ENCODE peak calls at places on chromosomes 11 and 22, in nine cellular contexts. M is NCI-H1694 treated with DMSO at 0.1 percent for 48 hours, N is pancreas, Y is HT1080, H is GM12892, L is fibroblast of the aortic adventitia, V is neuronal stem cell, S is cerebellar nuclear complex, O is NCI-H1105. I is an unnamed sample.

GRCh38 chr11:77126861-77127673 is 979 bp upstream of the MYO7A start:
- DNase-seq in V (peak), M (peak), S (no peak), L (peak), Y (peak), O (peak), H (peak), N (peak), I (peak)

GRCh38 chr11:68533945-68534344 is 73.4 kb downstream of the PPP6R3 start:
- DNase-seq in V (no peak), O (no peak), N (no peak), M (no peak), H (no peak), L (no peak), S (no peak), Y (no peak), I (no peak)

GRCh38 chr22:47022075-47022473 is 259.6 kb downstream of the TBC1D22A start:
- DNase-seq in Y (peak), L (peak), O (no peak), M (no peak), S (no peak), V (no peak), H (no peak), N (no peak), I (no peak)

GRCh38 chr22:29580200-29580810 is 608 bp downstream of the NIPSNAP1 start:
- DNase-seq in N (peak), S (no peak), L (no peak), M (no peak), Y (no peak), V (no peak), O (no peak), H (peak), I (no peak)

GRCh38 chr11:75547617-75548054 is 14.4 kb upstream of the SERPINH1 start:
- DNase-seq in N (peak), L (peak), H (peak), S (peak), V (peak), O (peak), M (no peak), Y (peak), I (peak)

GRCh38 chr11:19367051-19367709 is 126.4 kb upstream of the E2F8 start:
- DNase-seq in O (no peak), M (no peak), L (peak), N (no peak), Y (peak), S (no peak), H (no peak), V (no peak), I (no peak)

GRCh38 chr11:72617080-72617744 is 57.0 kb downstream of the PDE2A start:
- DNase-seq in H (no peak), O (no peak), V (no peak), M (peak), Y (no peak), N (no peak), S (no peak), L (peak), I (no peak)

GRCh38 chr11:61357233-61357893 is 4.3 kb downstream of the CYB561A3 start:
- DNase-seq in L (no peak), O (no peak), V (no peak), H (no peak), Y (no peak), M (no peak), S (no peak), N (no peak), I (no peak)

GRCh38 chr22:44091021-44091721 is 67.1 kb downstream of the PARVB start:
- DNase-seq in S (no peak), V (no peak), N (no peak), O (no peak), M (no peak), H (no peak), Y (no peak), L (peak), I (no peak)

GRCh38 chr11:8080674-8081590 is at the start of gene TUB:
- DNase-seq in O (peak), S (no peak), H (no peak), L (no peak), M (no peak), Y (no peak), N (peak), V (no peak), I (peak)

GRCh38 chr22:44448271-44448780 is 49.7 kb downstream of the RTL6 start:
- DNase-seq in V (no peak), L (peak), H (no peak), Y (peak), O (no peak), S (no peak), M (no peak), N (no peak), I (no peak)

GRCh38 chr11:625636-626319 is 1.0 kb upstream of the CDHR5 start:
- DNase-seq in M (no peak), S (no peak), Y (no peak), H (no peak), L (no peak), V (no peak), N (peak), O (no peak), I (no peak)